ENCODE peak calls at places on chromosomes 3 and 15, in eight cellular contexts. N is brain microvascular endothelial cell, A is uterus, H is right lobe of liver, J is bronchial epithelial cell, F is heart left ventricle, G is upper lobe of right lung, O is adrenal gland. C is an unnamed sample.

GRCh38 chr3:69386535-69387385 is 872 bp upstream of the FRMD4B start:
- DNase-seq in N (no peak), A (no peak), H (no peak), J (peak; percentile 78), F (no peak), G (no peak), O (no peak), C (no peak)

GRCh38 chr3:58237940-58238681 is 519 bp downstream of the ABHD6 start:
- DNase-seq in N (no peak), A (peak; percentile 63), H (peak; percentile 91), J (no peak), F (peak; percentile 75), G (peak; percentile 86), O (peak; percentile 68), C (peak; percentile 70)

GRCh38 chr3:72520690-72521308 is 327.4 kb downstream of the SHQ1 start:
- DNase-seq in N (peak; percentile 25), A (no peak), H (no peak), J (peak; percentile 93), F (no peak), G (no peak), O (no peak), C (no peak)

GRCh38 chr3:130380398-130380797 is 34.9 kb downstream of the COL6A5 start:
- DNase-seq in N (no peak), A (no peak), H (no peak), J (no peak), F (no peak), G (no peak), O (no peak), C (no peak)

GRCh38 chr3:30199855-30200254 is 406.5 kb upstream of the TGFBR2 start:
- DNase-seq in N (peak; percentile 7), A (no peak), H (no peak), J (no peak), F (no peak), G (no peak), O (no peak), C (no peak)

GRCh38 chr15:83538682-83539081 is 91.5 kb downstream of the SH3GL3 start:
- DNase-seq in N (no peak), A (no peak), H (no peak), J (no peak), F (no peak), G (no peak), O (no peak), C (no peak)

GRCh38 chr3:197356741-197357140 is 58.3 kb upstream of the DLG1 start:
- DNase-seq in N (no peak), A (no peak), H (no peak), J (no peak), F (no peak), G (no peak), O (no peak), C (no peak)

GRCh38 chr3:14156843-14157561 is 21.4 kb downstream of the XPC start:
- DNase-seq in N (no peak), A (no peak), H (no peak), J (peak; percentile 91), F (no peak), G (no peak), O (no peak), C (no peak)

GRCh38 chr3:70882104-70882503 is 569.7 kb upstream of the MDFIC2 start:
- DNase-seq in N (no peak), A (no peak), H (no peak), J (peak; percentile 68), F (no peak), G (no peak), O (no peak), C (no peak)

GRCh38 chr3:133158686-133159085 is 120.5 kb downstream of the TMEM108 start:
- DNase-seq in N (no peak), A (no peak), H (no peak), J (no peak), F (no peak), G (no peak), O (no peak), C (no peak)

GRCh38 chr15:81311834-81312459 is 12.0 kb downstream of the STARD5 start:
- DNase-seq in N (no peak), A (no peak), H (no peak), J (no peak), F (no peak), G (no peak), O (no peak), C (no peak)

GRCh38 chr3:52093751-52094525 is 37.6 kb upstream of the DUSP7 start:
- DNase-seq in N (peak; percentile 63), A (no peak), H (peak; percentile 21), J (peak; percentile 35), F (peak; percentile 21), G (peak; percentile 59), O (no peak), C (no peak)

GRCh38 chr3:129526121-129526900 is 2.1 kb upstream of the RHO start:
- DNase-seq in N (no peak), A (no peak), H (no peak), J (no peak), F (no peak), G (no peak), O (no peak), C (no peak)

GRCh38 chr3:128727485-128727884 is 1.5 kb downstream of the RAB7A start:
- DNase-seq in N (no peak), A (no peak), H (no peak), J (peak; percentile 27), F (no peak), G (peak; percentile 3), O (no peak), C (no peak)

GRCh38 chr3:160224256-160224655 is 966 bp upstream of the C3orf80 start:
- DNase-seq in N (no peak), A (no peak), H (no peak), J (no peak), F (no peak), G (no peak), O (no peak), C (no peak)

GRCh38 chr3:53938645-53939044 is 47.0 kb upstream of the SELENOK start:
- DNase-seq in N (peak; percentile 52), A (no peak), H (no peak), J (peak; percentile 53), F (no peak), G (no peak), O (peak; percentile 33), C (no peak)

GRCh38 chr15:101121511-101122090 is 130.2 kb downstream of the CHSY1 start:
- DNase-seq in N (peak; percentile 60), A (peak; percentile 67), H (peak; percentile 79), J (no peak), F (peak; percentile 89), G (peak; percentile 85), O (peak; percentile 77), C (peak; percentile 87)

GRCh38 chr3:133574260-133574881 is 885 bp downstream of the CDV3 start:
- DNase-seq in N (peak; percentile 57), A (peak; percentile 70), H (peak; percentile 85), J (peak; percentile 59), F (peak; percentile 84), G (peak; percentile 91), O (peak; percentile 72), C (peak; percentile 70)

GRCh38 chr3:128567705-128568356 is 74.8 kb upstream of the GATA2 start:
- DNase-seq in N (no peak), A (no peak), H (no peak), J (no peak), F (no peak), G (no peak), O (no peak), C (no peak)

DNA sequence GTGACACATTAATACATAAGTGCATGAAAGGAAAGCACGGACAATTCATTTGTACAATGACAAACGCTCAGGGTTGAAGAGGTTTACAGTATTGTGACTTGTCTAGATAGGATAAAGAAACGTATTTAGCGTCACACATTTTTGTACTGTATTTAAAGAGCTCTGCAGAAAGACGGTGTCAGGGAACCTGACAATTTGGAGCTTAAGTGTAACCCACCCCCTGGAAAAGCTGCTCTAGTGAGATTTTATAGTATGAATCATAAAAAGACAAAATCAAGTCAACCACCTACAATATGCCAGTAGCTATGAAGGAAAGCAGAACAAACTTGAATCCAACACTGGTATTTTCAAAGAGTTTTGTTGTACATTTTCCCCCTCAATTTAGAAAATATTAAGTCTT is 5.6 kb downstream of the TRA2B start:
- DNase-seq in N (no peak), A (no peak), H (no peak), J (no peak), F (no peak), G (no peak), O (no peak), C (no peak)
- H3K36me3 ChIP-seq in N (peaks cover 8% of the 10 kb centered on the region), A (no peaks in the 10 kb centered on the region), H (no peaks in the 10 kb centered on the region), J (peaks cover 4% of the 10 kb centered on the region), F (peaks cover 35% of the 10 kb centered on the region), G (no peaks in the 10 kb centered on the region), O (peaks cover 8% of the 10 kb centered on the region), C (no peaks in the 10 kb centered on the region)

DNA sequence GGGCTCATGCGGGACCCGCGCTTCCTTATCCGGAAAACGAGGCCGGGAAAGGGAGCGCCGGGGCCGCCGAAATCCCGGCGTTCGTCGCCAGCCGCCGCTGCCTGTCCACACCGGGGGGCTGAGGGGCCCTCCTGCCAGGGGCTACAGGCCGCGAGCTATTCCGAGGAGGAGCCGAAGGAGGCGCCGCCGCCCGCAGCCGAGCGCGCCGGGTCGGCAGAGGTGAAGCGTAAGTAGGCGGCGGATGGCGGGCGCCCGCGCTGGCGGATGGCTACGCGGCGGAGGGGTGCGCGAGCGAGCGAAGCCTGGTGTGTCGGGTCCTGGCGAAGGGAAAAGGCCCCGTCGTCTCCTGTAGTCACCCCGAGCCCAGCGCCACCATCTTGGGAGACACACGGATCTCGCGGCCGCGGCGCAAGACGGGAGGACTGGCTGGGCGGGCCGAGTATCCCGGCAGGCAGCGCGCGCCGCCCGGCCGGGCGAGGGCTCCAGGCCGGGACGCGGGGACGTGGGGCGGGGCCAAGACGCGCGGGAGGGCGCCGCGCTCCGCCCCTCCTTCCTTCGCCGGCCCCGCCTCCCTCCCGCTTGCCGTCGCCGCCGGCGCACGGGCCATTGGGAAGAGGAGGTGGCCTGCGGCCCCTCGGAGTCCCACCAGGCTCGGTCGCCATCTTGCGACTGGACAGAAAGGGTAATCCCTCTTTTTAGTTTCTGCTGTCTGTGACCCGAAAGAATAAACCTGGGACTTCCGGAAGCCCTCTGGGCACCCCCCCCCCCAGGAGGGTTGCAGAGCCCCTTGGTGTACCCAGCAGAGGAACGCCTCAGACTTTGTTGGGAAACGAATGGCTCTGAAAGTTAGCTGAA is at the start of gene UBE3A:
- DNase-seq in N (peak; percentile 72), A (peak; percentile 90), H (peak; percentile 93), J (peak; percentile 68), F (peak; percentile 93), G (peak; percentile 96), O (peak; percentile 91), C (peak; percentile 89)
- TF ChIP-seq CTCF in N (peak; percentile 5), A (peak; percentile 13), H (peak; percentile 22), J (no peak), F (no peak), G (no peak), O (no peak), C (peak; percentile 50)

GRCh38 chr15:84656972-84657371 is 1.0 kb downstream of the NMB start:
- DNase-seq in N (no peak), A (no peak), H (no peak), J (no peak), F (no peak), G (no peak), O (no peak), C (no peak)
- H3K4me3 ChIP-seq in N (no peak overlapping the region), A (no peak overlapping the region), H (no peak overlapping the region), J (no peak overlapping the region), F (no peak overlapping the region), G (no peak overlapping the region), O (no peak overlapping the region), C (no peak overlapping the region)

DNA sequence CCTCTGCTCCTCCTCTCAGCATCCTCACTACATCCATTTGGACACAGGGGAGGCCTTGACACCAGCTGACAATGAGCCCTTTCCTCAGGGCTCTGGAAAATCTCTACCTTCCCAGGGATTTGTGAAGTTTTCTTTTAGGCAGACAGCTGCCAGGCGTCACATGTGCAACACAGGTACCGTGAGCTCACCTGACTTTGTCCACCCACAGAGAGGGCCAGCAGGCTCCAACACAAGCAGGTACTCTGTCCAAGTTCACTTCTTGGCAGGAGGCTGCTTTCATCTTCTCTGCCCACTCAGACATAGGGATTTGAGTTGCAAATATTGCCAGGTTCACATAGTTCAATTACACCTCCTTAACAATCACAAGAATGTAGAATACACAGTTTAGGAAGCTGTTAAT is 15.3 kb upstream of the MINAR1 start:
- DNase-seq in N (no peak), A (no peak), H (no peak), J (no peak), F (no peak), G (no peak), O (no peak), C (no peak)
- H3K36me3 ChIP-seq in N (no peaks in the 10 kb centered on the region), A (no peaks in the 10 kb centered on the region), H (no peaks in the 10 kb centered on the region), J (no peaks in the 10 kb centered on the region), F (no peaks in the 10 kb centered on the region), G (no peaks in the 10 kb centered on the region), O (no peaks in the 10 kb centered on the region), C (no peaks in the 10 kb centered on the region)